ENCODE peak calls at places on chromosomes 1 and 21, in nine cellular contexts. S is transverse colon, U is OCI-LY7, M is heart left ventricle, H is uterus, X is thoracic aorta, P is foreskin fibroblast, E is heart right ventricle, C is RWPE1. A is an unnamed sample.

GRCh38 chr21:14418920-14419319 is 36.0 kb upstream of the HSPA13 start:
- DNase-seq in H (no peak), X (no peak), U (no peak), S (no peak), E (no peak), P (no peak), M (no peak), C (no peak), A (no peak)

GRCh38 chr1:91997607-91998195 is 32.1 kb upstream of the EPHX4 start:
- DNase-seq in M (no peak), U (peak; percentile 50), H (no peak), X (no peak), E (no peak), C (peak; percentile 30), P (peak; percentile 80), S (peak; percentile 21), A (peak; percentile 39)

GRCh38 chr1:91699339-91699970 is 186.5 kb downstream of the TGFBR3 start:
- DNase-seq in U (no peak), M (peak; percentile 44), P (peak; percentile 98), X (no peak), H (peak; percentile 51), S (no peak), C (no peak), E (no peak), A (no peak)

GRCh38 chr1:21907079-21907418 is 30.1 kb downstream of the HSPG2 start:
- DNase-seq in X (no peak), S (no peak), H (no peak), M (no peak), P (no peak), C (no peak), U (no peak), E (no peak), A (no peak)

GRCh38 chr1:3774503-3775247 is 2.1 kb downstream of the SMIM1 start:
- DNase-seq in M (no peak), P (no peak), C (no peak), S (no peak), E (no peak), H (no peak), U (no peak), X (no peak), A (no peak)

GRCh38 chr1:20165522-20165951 is 20.4 kb upstream of the UBXN10 start:
- DNase-seq in M (no peak), X (no peak), S (no peak), H (no peak), C (peak; percentile 40), U (peak; percentile 66), P (peak; percentile 25), E (no peak), A (peak; percentile 51)

GRCh38 chr1:15949453-15950245 is 26.3 kb downstream of the ZBTB17 start:
- DNase-seq in U (peak; percentile 60), P (peak; percentile 99), M (peak; percentile 84), E (peak; percentile 76), H (peak; percentile 94), S (peak; percentile 88), C (peak; percentile 95), X (peak; percentile 94), A (peak; percentile 87)

GRCh38 chr1:8120693-8121260 is 94.7 kb upstream of the ERRFI1 start:
- DNase-seq in E (no peak), P (no peak), S (no peak), X (no peak), H (no peak), U (no peak), M (no peak), C (no peak), A (no peak)

GRCh38 chr1:6599141-6599975 is 3.3 kb downstream of the KLHL21 start:
- DNase-seq in C (peak; percentile 80), S (peak; percentile 49), X (no peak), M (no peak), E (no peak), P (no peak), U (peak; percentile 61), H (no peak), A (no peak)

GRCh38 chr1:112991721-112992120 is 35.7 kb upstream of the SLC16A1 start:
- DNase-seq in E (no peak), X (no peak), U (no peak), P (no peak), C (no peak), M (no peak), H (no peak), S (no peak), A (no peak)

GRCh38 chr1:45411510-45411899 is 71.3 kb upstream of the MUTYH start:
- DNase-seq in U (no peak), E (no peak), S (no peak), X (no peak), H (no peak), M (no peak), P (no peak), C (no peak), A (no peak)

GRCh38 chr21:36699026-36699545 is at the start of gene SIM2:
- DNase-seq in X (no peak), M (no peak), H (no peak), C (peak; percentile 56), U (no peak), P (no peak), S (no peak), E (no peak), A (peak; percentile 54)

GRCh38 chr1:8219530-8219929 is 98.4 kb upstream of the SLC45A1 start:
- DNase-seq in E (no peak), U (no peak), C (no peak), H (no peak), S (no peak), X (no peak), M (no peak), P (peak; percentile 63), A (no peak)

GRCh38 chr1:234928642-234929041 is 200.0 kb downstream of the TOMM20 start:
- DNase-seq in P (no peak), C (no peak), E (no peak), M (no peak), S (no peak), U (peak; percentile 17), H (no peak), X (no peak), A (no peak)

DNA sequence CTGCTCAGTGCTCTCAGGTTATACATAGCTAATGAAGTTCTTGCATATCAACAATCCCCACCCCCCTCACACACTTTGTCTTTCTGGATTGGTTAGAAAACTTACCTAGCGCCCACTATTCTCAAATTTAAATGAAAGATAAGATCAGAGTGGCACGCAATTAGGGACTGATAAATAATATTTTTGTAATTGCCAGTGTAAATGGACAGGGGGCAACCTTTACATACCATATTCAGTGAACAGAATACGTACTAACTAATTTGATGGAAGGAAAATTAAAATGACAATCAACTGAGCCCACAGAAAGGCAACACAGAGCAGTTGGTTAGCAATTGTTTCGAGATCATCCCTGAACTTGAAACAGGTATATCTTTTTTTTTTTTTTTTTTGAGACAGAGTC is 11.7 kb downstream of the SELL start:
- DNase-seq in S (no peak), M (no peak), E (no peak), X (no peak), U (no peak), C (no peak), P (no peak), H (no peak), A (no peak)
- TF ChIP-seq CTCF in S (no peak), M (peak; percentile 10), E (peak; percentile 18), X (no peak), U (peak; percentile 17), C (no peak), P (no peak), H (no peak), A (no peak)

GRCh38 chr21:16002872-16003466 is 273.2 kb downstream of the USP25 start:
- DNase-seq in X (no peak), P (peak; percentile 61), C (peak; percentile 1), S (no peak), H (no peak), M (no peak), U (no peak), E (no peak), A (no peak)
- TF ChIP-seq CTCF in X (no peak), P (peak; percentile 50), C (peak; percentile 29), S (no peak), H (peak; percentile 57), M (peak; percentile 47), U (peak; percentile 67), E (peak; percentile 50), A (no peak)

GRCh38 chr1:66334311-66334710 is 199.6 kb upstream of the SGIP1 start:
- DNase-seq in P (no peak), E (no peak), M (no peak), X (no peak), U (no peak), S (no peak), H (no peak), C (no peak), A (no peak)

GRCh38 chr1:66331641-66332523 is 202.1 kb upstream of the SGIP1 start:
- DNase-seq in H (peak; percentile 55), M (peak; percentile 80), S (peak; percentile 64), E (peak; percentile 68), C (no peak), X (peak; percentile 12), P (peak; percentile 86), U (peak; percentile 61), A (no peak)

GRCh38 chr1:66330711-66331110 is 203.2 kb upstream of the SGIP1 start:
- DNase-seq in P (no peak), H (no peak), C (no peak), E (no peak), M (no peak), U (peak; percentile 62), X (no peak), S (no peak), A (no peak)

GRCh38 chr1:66333463-66334232 is 200.3 kb upstream of the SGIP1 start:
- DNase-seq in P (peak; percentile 30), X (no peak), H (no peak), C (no peak), E (peak; percentile 30), U (peak; percentile 47), S (peak; percentile 28), M (peak; percentile 69), A (no peak)

DNA sequence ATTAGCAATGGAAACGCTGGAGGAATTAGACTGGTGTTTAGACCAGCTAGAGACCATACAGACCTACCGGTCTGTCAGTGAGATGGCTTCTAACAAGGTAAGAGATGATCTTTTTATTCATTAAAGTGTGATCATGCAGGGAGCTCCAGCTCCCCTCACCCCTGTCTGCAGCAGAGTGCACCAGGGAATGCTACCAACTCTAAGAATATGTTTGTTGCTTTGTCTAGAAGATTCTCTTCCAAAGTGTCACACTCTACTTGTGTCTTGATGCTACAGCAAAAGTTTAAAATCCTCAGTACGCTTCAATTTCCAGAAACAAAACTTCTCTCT is 201.5 kb upstream of the SGIP1 start:
- DNase-seq in E (no peak), X (no peak), S (no peak), C (no peak), U (no peak), P (no peak), H (no peak), M (no peak), A (no peak)
- TF ChIP-seq CTCF in E (no peak), X (no peak), S (no peak), C (no peak), U (no peak), P (no peak), H (no peak), M (no peak), A (no peak)

GRCh38 chr21:25791321-25791720 is 56.5 kb downstream of the GABPA start:
- DNase-seq in M (no peak), E (no peak), P (no peak), U (no peak), H (no peak), C (no peak), S (no peak), X (no peak), A (no peak)

GRCh38 chr21:25788677-25789076 is 53.9 kb downstream of the GABPA start:
- DNase-seq in U (no peak), S (no peak), H (no peak), P (no peak), M (no peak), X (no peak), E (no peak), C (no peak), A (no peak)

GRCh38 chr21:25790122-25790951 is 55.6 kb downstream of the GABPA start:
- DNase-seq in E (no peak), M (no peak), S (no peak), H (no peak), U (peak; percentile 28), X (no peak), C (peak; percentile 40), P (peak; percentile 60), A (peak; percentile 20)
- TF ChIP-seq CTCF in E (peak; percentile 56), M (peak; percentile 61), S (peak; percentile 38), H (peak; percentile 27), U (peak; percentile 67), X (no peak), C (peak; percentile 62), P (peak; percentile 36), A (peak; percentile 30)

A was measured in GM13977.